ENCODE peak calls at places on chromosome 18, in four cellular contexts. M is endothelial cell of umbilical vein, U is lower leg skin, D is stomach. X is an unnamed sample.

GRCh38 chr18:56402872-56403516 is 235.4 kb downstream of the TXNL1 start:
- DNase-seq in U (no peak), D (no peak), M (peak; percentile 45), X (no peak)

GRCh38 chr18:61322265-61322873 is 10.9 kb upstream of the CDH20 start:
- DNase-seq in M (peak; percentile 53), D (peak; percentile 44), U (peak; percentile 86), X (no peak)

GRCh38 chr18:64539852-64540251 is 391.0 kb upstream of the LINC00305 start:
- DNase-seq in M (no peak), D (no peak), U (no peak), X (no peak)

GRCh38 chr18:12943200-12943599 is 4.6 kb upstream of the SEH1L start:
- DNase-seq in U (no peak), M (no peak), D (no peak), X (no peak)

GRCh38 chr18:63137999-63138448 is 181.5 kb downstream of the BCL2 start:
- DNase-seq in D (no peak), M (peak; percentile 85), U (no peak), X (no peak)

GRCh38 chr18:30682667-30683066 is 359.9 kb downstream of the DSC3 start:
- DNase-seq in U (no peak), M (no peak), D (no peak), X (no peak)

GRCh38 chr18:46278481-46279465 is 174.6 kb downstream of the HAUS1 start:
- DNase-seq in U (no peak), D (no peak), M (peak; percentile 16), X (no peak)

GRCh38 chr18:29779096-29779495 is 1263.4 kb downstream of the DSC3 start:
- DNase-seq in D (no peak), U (no peak), M (no peak), X (no peak)

GRCh38 chr18:74447404-74448152 is 9.5 kb downstream of the DIPK1C start:
- DNase-seq in M (no peak), D (no peak), U (peak; percentile 59), X (no peak)

GRCh38 chr18:61596296-61596695 is 263.1 kb downstream of the CDH20 start:
- DNase-seq in U (no peak), D (no peak), M (no peak), X (no peak)

GRCh38 chr18:577606-578005 is 2.6 kb upstream of the CETN1 start:
- DNase-seq in D (no peak), M (no peak), U (no peak), X (no peak)

GRCh38 chr18:63224574-63224973 is 95.0 kb downstream of the BCL2 start:
- DNase-seq in M (no peak), D (no peak), U (no peak), X (no peak)

DNA sequence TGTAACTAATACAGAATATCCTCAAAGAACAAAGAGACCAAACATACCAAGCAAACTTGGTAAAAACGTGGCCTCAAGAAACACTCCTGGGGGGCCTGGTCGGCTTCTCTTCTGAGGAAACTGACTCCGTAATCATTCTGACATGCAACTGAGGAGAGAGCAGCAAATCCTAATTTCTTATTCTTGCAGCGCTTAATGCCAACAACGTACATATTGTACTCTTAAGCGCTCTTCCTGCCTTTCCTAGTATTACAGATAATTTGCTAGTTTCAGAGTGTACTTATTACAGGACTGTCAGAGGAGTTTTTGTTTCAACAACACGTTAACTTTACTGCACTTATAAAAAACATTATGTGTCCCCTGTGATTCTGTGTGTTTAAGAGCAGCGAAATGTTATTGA is 64.9 kb downstream of the ZNF521 start:
- DNase-seq in M (no peak), U (no peak), D (no peak), X (no peak)
- TF ChIP-seq CTCF in M (no peak), U (no peak), D (no peak), X (no peak)

DNA sequence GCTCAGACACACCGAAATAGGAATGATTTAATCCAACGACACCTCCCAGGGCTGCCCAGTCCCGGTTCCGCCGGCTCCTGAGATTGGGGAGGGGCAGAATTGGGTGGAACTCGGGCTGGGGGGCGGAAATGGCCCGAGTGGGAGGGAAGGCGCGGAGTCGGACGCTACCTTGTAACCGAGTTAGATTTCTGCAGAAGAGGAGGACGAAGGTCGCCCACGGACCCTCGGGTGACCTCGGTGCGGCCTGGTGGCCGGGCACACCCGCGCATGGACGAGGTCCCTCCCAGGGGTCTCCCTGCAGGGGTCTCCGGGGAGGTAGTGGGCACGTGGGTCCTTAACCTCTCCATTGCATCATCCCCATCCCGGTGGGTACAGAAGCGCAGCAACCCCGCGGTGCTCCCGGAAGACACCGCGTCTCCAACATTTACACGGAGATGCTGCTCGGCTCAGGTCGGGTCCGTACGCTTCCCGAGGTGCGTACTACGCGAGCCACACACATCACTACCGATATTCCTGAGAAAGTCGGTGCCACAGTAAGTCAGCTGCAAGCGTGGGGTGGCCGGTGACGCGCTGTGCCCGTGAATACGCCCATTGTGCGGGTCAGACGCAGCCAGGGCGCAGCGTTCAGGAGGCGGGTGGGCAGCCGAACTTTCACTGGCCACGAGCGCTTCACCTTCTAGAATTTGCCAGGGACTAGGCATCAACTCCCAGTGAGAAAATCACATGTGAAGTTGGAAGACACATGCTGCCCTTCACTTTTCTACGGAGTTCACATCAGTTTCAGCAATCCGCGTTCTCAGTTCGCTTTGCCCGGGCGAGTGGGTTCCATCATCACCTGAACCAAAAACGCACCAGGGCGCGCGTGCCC is 3.0 kb downstream of the ZNF516 start:
- DNase-seq in U (peak; percentile 93), M (peak; percentile 41), D (peak; percentile 43), X (no peak)
- TF ChIP-seq POLR2A in U (no peak), M (no peak), D (no peak), X (no peak)

DNA sequence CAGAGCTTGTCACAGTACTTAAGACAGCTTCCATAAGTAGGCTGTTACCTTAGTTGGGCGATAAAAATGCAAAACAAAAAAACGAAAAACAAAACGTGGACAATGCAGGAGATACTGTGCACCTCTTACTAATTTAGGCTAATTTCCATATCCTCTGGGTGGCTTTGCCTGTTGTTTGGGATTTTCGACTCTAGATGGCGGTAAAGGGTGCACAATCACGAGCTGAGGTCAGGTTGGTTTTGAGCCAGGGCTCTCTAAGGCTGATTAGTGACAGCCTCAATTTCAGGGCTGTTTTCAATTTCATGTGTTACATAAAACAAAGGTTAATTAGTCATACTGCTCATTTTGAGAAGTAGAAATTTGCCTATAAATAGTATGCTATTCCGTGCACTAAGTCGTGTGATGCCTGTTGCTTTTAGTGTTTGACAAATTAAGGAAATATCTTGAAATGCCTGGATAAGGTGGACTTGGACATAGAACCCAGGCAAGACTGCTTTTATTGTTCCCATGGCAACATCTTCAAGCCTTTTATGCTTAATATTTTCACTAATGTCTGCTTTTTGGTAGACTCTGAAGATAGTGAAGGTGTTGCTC is 493.1 kb downstream of the SOCS6 start:
- DNase-seq in D (peak; percentile 45), U (no peak), M (peak; percentile 72), X (no peak)
- TF ChIP-seq CTCF in D (peak; percentile 8), U (no peak), M (peak; percentile 72), X (peak; percentile 29)

GRCh38 chr18:9095297-9096012 is 7.0 kb upstream of the NDUFV2 start:
- DNase-seq in M (no peak), U (no peak), D (no peak), X (no peak)
- TF ChIP-seq POLR2A in M (no peak), U (no peak), D (no peak), X (no peak)

X was measured in esophagus squamous epithelium.